ENCODE peak calls at places on chromosome 6, in five cellular contexts. One of them, this sample, is unnamed.

GRCh38 chr6:3610206-3610605 is 141.3 kb downstream of the PXDC1 start:
- DNase-seq in lower lobe of right lung: no peak
- DNase-seq in adrenal gland: no peak
- DNase-seq in bronchial epithelial cell: peak; percentile 94
- DNase-seq in brain microvascular endothelial cell: peak; percentile 16
- DNase-seq in this sample: no peak

GRCh38 chr6:1604347-1604990 is 5.2 kb upstream of the FOXC1 start:
- DNase-seq in lower lobe of right lung: peak; percentile 74
- DNase-seq in adrenal gland: peak; percentile 60
- DNase-seq in bronchial epithelial cell: no peak
- DNase-seq in brain microvascular endothelial cell: no peak
- DNase-seq in this sample: no peak

GRCh38 chr6:30826961-30827342 is 57.4 kb upstream of the DDR1 start:
- DNase-seq in lower lobe of right lung: no peak
- DNase-seq in adrenal gland: no peak
- DNase-seq in bronchial epithelial cell: peak; percentile 87
- DNase-seq in brain microvascular endothelial cell: no peak
- DNase-seq in this sample: no peak

GRCh38 chr6:91812596-91813274 is 1225.9 kb upstream of the MAP3K7 start:
- DNase-seq in lower lobe of right lung: no peak
- DNase-seq in adrenal gland: no peak
- DNase-seq in bronchial epithelial cell: peak; percentile 69
- DNase-seq in brain microvascular endothelial cell: no peak
- DNase-seq in this sample: no peak

GRCh38 chr6:144493035-144493910 is 208.1 kb downstream of the UTRN start:
- DNase-seq in lower lobe of right lung: no peak
- DNase-seq in adrenal gland: no peak
- DNase-seq in bronchial epithelial cell: peak; percentile 57
- DNase-seq in brain microvascular endothelial cell: no peak
- DNase-seq in this sample: no peak

GRCh38 chr6:149449831-149450678 is 34.8 kb downstream of the ZC3H12D start:
- DNase-seq in lower lobe of right lung: no peak
- DNase-seq in adrenal gland: no peak
- DNase-seq in bronchial epithelial cell: no peak
- DNase-seq in brain microvascular endothelial cell: no peak
- DNase-seq in this sample: no peak

GRCh38 chr6:109241199-109241598 is 141.1 kb downstream of the CD164 start:
- DNase-seq in lower lobe of right lung: no peak
- DNase-seq in adrenal gland: no peak
- DNase-seq in bronchial epithelial cell: peak; percentile 89
- DNase-seq in brain microvascular endothelial cell: no peak
- DNase-seq in this sample: no peak

GRCh38 chr6:15629487-15629886 is 33.3 kb downstream of the DTNBP1 start:
- DNase-seq in lower lobe of right lung: no peak
- DNase-seq in adrenal gland: no peak
- DNase-seq in bronchial epithelial cell: no peak
- DNase-seq in brain microvascular endothelial cell: no peak
- DNase-seq in this sample: no peak

GRCh38 chr6:26312501-26313390 is 52.3 kb upstream of the BTN3A2 start:
- DNase-seq in lower lobe of right lung: peak; percentile 72
- DNase-seq in adrenal gland: peak; percentile 84
- DNase-seq in bronchial epithelial cell: peak; percentile 87
- DNase-seq in brain microvascular endothelial cell: peak; percentile 93
- DNase-seq in this sample: no peak

DNA sequence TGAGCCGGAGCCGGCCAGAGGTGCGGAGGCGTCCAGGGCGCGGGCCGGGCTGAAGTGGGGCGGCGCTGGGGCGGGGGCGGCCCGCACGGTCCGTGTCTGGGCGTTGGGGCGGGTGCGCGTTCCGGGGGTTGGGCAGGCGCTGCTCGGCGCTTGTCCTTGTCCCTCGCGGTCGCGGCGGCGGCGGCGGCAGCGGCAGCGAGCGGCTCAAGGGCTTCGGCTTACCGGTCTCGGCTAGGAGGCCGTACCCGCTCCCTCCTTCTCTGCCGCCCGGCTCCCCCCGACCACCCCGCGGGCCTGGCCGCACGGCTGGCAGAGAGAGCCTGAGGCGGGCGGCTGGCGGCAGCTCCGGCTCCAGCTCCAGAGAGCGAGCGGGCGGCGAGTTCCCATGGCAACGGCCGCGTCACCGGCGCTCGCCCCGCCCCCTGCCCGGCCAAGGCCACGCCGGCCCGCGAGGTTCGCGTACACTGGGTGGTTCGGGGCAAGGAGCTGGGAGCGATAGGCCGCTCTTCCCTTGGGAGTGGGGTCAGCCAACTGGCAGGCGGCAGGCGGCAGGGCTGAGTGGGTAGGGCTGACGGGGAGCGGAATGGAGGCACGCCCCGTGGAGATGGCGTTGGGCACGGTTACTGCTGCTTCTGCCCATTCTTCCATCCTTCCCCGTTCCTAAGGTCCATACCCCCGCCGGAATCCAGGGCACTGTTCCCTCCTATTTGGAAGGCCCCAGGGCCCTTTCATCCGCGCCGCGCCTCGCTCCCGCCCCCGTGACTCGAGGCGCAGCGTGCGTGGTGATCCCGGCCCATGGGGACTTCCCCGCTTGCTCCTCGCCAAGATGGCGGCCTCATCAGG is at the start of gene LRRC73:
- DNase-seq in lower lobe of right lung: peak; percentile 91
- DNase-seq in adrenal gland: peak; percentile 94
- DNase-seq in bronchial epithelial cell: no peak
- DNase-seq in brain microvascular endothelial cell: peak; percentile 62
- DNase-seq in this sample: peak; percentile 54
- TF ChIP-seq CTCF in lower lobe of right lung: no peak
- TF ChIP-seq CTCF in adrenal gland: no peak
- TF ChIP-seq CTCF in bronchial epithelial cell: no peak
- TF ChIP-seq CTCF in brain microvascular endothelial cell: no peak
- TF ChIP-seq CTCF in this sample: no peak

GRCh38 chr6:156844089-156844488 is 66.9 kb downstream of the ARID1B start:
- DNase-seq in lower lobe of right lung: no peak
- DNase-seq in adrenal gland: no peak
- DNase-seq in bronchial epithelial cell: no peak
- DNase-seq in brain microvascular endothelial cell: no peak
- DNase-seq in this sample: no peak
- TF ChIP-seq CTCF in lower lobe of right lung: no peak
- TF ChIP-seq CTCF in adrenal gland: no peak
- TF ChIP-seq CTCF in bronchial epithelial cell: no peak
- TF ChIP-seq CTCF in brain microvascular endothelial cell: no peak
- TF ChIP-seq CTCF in this sample: no peak

GRCh38 chr6:29681811-29682210 is 859 bp upstream of the ZFP57 start:
- DNase-seq in lower lobe of right lung: no peak
- DNase-seq in adrenal gland: no peak
- DNase-seq in bronchial epithelial cell: no peak
- DNase-seq in brain microvascular endothelial cell: no peak
- DNase-seq in this sample: no peak

GRCh38 chr6:29678114-29678513 is 2.8 kb downstream of the ZFP57 start:
- DNase-seq in lower lobe of right lung: no peak
- DNase-seq in adrenal gland: no peak
- DNase-seq in bronchial epithelial cell: peak; percentile 90
- DNase-seq in brain microvascular endothelial cell: no peak
- DNase-seq in this sample: no peak

GRCh38 chr6:29680904-29681303 is at the start of gene ZFP57:
- DNase-seq in lower lobe of right lung: no peak
- DNase-seq in adrenal gland: no peak
- DNase-seq in bronchial epithelial cell: no peak
- DNase-seq in brain microvascular endothelial cell: no peak
- DNase-seq in this sample: no peak

GRCh38 chr6:29679962-29680361 is 990 bp downstream of the ZFP57 start:
- DNase-seq in lower lobe of right lung: no peak
- DNase-seq in adrenal gland: no peak
- DNase-seq in bronchial epithelial cell: peak; percentile 18
- DNase-seq in brain microvascular endothelial cell: no peak
- DNase-seq in this sample: no peak

DNA sequence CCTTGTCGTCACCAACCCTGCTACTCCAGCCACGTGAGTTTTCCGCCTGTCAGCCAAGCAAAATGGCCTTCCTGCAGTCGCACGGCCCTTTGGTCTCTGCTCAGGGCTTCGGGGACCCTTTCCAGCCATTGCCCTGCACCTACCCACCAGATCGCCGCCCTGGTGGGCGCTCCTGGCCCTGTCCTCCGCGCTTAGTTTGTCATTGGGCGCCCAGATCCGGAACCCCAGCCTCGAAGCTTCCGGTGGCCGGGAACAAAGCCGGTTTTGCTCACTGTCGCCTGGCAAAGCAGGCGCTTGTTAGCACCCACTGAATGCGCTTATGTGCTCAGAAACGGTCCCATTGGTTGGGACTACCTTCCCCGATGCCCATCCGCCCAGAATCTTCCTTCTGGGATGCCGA is 536 bp downstream of the ZFP57 start:
- DNase-seq in lower lobe of right lung: no peak
- DNase-seq in adrenal gland: no peak
- DNase-seq in bronchial epithelial cell: no peak
- DNase-seq in brain microvascular endothelial cell: no peak
- DNase-seq in this sample: no peak
- TF ChIP-seq CTCF in lower lobe of right lung: no peak
- TF ChIP-seq CTCF in adrenal gland: no peak
- TF ChIP-seq CTCF in bronchial epithelial cell: no peak
- TF ChIP-seq CTCF in brain microvascular endothelial cell: no peak
- TF ChIP-seq CTCF in this sample: no peak

DNA sequence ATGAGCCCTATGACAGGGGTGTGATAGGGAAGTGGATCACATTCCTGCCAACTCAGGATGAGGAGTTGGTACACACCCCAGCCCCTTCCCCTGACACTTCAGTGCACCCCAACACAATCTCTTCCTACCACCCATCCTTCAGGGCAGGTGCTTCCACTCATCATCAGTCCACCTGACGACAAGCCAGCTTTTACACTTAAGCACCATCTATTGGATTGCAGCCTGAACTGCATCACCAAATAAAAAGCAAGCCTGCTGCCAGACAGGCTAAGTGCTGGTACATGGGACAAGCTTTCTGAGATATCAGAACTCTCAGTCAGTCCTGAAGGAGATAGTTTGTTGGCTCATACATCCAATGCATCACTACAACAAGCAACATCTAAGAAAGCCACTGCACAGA is 69.0 kb upstream of the TMEM200A start:
- DNase-seq in lower lobe of right lung: no peak
- DNase-seq in adrenal gland: no peak
- DNase-seq in bronchial epithelial cell: no peak
- DNase-seq in brain microvascular endothelial cell: no peak
- DNase-seq in this sample: no peak
- TF ChIP-seq CTCF in lower lobe of right lung: no peak
- TF ChIP-seq CTCF in adrenal gland: no peak
- TF ChIP-seq CTCF in bronchial epithelial cell: no peak
- TF ChIP-seq CTCF in brain microvascular endothelial cell: peak; percentile 24
- TF ChIP-seq CTCF in this sample: no peak

GRCh38 chr6:129621252-129621651 is 88.7 kb downstream of the ARHGAP18 start:
- DNase-seq in lower lobe of right lung: no peak
- DNase-seq in adrenal gland: no peak
- DNase-seq in bronchial epithelial cell: no peak
- DNase-seq in brain microvascular endothelial cell: no peak
- DNase-seq in this sample: no peak
- TF ChIP-seq CTCF in lower lobe of right lung: peak; percentile 34
- TF ChIP-seq CTCF in adrenal gland: peak; percentile 14
- TF ChIP-seq CTCF in bronchial epithelial cell: peak; percentile 38
- TF ChIP-seq CTCF in brain microvascular endothelial cell: peak; percentile 62
- TF ChIP-seq CTCF in this sample: peak; percentile 21

GRCh38 chr6:4788953-4789584 is 12.9 kb downstream of the CDYL start:
- DNase-seq in lower lobe of right lung: no peak
- DNase-seq in adrenal gland: no peak
- DNase-seq in bronchial epithelial cell: no peak
- DNase-seq in brain microvascular endothelial cell: no peak
- DNase-seq in this sample: no peak
- TF ChIP-seq CTCF in lower lobe of right lung: no peak
- TF ChIP-seq CTCF in adrenal gland: no peak
- TF ChIP-seq CTCF in bronchial epithelial cell: no peak
- TF ChIP-seq CTCF in brain microvascular endothelial cell: no peak
- TF ChIP-seq CTCF in this sample: no peak

DNA sequence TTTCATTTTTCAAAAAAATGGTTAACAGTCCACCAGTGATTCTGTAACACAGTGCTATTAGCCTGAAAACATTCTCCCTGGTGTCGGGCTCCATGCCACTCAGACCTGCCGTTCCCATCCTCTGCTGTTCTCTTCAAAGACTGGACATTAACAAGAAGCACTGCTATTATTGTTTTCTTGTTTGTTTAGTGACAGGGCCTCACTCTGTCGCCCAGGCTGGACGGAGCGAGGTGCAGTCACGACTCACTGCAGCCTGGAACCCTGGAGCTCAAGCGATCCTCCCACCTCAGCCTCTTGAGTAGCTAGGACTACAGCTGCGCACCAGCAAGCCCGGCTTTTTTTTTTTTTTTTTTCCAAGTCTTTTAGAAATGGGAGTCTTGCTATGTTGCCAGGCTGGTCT is 9.6 kb downstream of the RMND1 start:
- DNase-seq in lower lobe of right lung: no peak
- DNase-seq in adrenal gland: no peak
- DNase-seq in bronchial epithelial cell: no peak
- DNase-seq in brain microvascular endothelial cell: no peak
- DNase-seq in this sample: no peak
- TF ChIP-seq CTCF in lower lobe of right lung: no peak
- TF ChIP-seq CTCF in adrenal gland: no peak
- TF ChIP-seq CTCF in bronchial epithelial cell: no peak
- TF ChIP-seq CTCF in brain microvascular endothelial cell: no peak
- TF ChIP-seq CTCF in this sample: no peak

GRCh38 chr6:6678811-6679210 is 90.3 kb downstream of the LY86 start:
- DNase-seq in lower lobe of right lung: no peak
- DNase-seq in adrenal gland: no peak
- DNase-seq in bronchial epithelial cell: no peak
- DNase-seq in brain microvascular endothelial cell: no peak
- DNase-seq in this sample: no peak

GRCh38 chr6:6679633-6680032 is 91.1 kb downstream of the LY86 start:
- DNase-seq in lower lobe of right lung: no peak
- DNase-seq in adrenal gland: no peak
- DNase-seq in bronchial epithelial cell: no peak
- DNase-seq in brain microvascular endothelial cell: no peak
- DNase-seq in this sample: no peak

GRCh38 chr6:6676910-6677441 is 88.5 kb downstream of the LY86 start:
- DNase-seq in lower lobe of right lung: peak; percentile 67
- DNase-seq in adrenal gland: peak; percentile 90
- DNase-seq in bronchial epithelial cell: peak; percentile 76
- DNase-seq in brain microvascular endothelial cell: peak; percentile 77
- DNase-seq in this sample: peak; percentile 53

GRCh38 chr6:6678185-6678671 is 89.7 kb downstream of the LY86 start:
- DNase-seq in lower lobe of right lung: no peak
- DNase-seq in adrenal gland: no peak
- DNase-seq in bronchial epithelial cell: peak; percentile 94
- DNase-seq in brain microvascular endothelial cell: peak; percentile 45
- DNase-seq in this sample: no peak

DNA sequence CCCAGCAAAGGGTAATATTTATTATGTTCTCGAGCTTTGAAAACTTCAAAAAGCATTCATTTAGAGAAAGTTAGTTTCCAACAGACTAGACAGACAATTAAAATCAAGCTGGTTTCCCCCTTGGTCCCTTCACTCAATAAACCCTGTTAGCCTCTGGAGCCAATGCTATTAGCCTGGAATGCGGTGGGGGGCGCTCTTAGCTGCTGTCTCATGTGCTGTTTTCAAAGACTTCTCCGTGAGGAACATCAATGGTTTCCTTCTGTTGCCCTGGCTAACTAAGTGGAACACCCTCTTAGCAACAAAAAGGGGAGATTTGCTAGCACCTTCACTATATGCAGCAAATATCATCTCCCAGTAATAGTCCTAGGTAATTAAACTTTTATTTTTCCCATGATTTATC is 86.4 kb downstream of the LY86 start:
- DNase-seq in lower lobe of right lung: no peak
- DNase-seq in adrenal gland: no peak
- DNase-seq in bronchial epithelial cell: no peak
- DNase-seq in brain microvascular endothelial cell: no peak
- DNase-seq in this sample: no peak
- TF ChIP-seq CTCF in lower lobe of right lung: no peak
- TF ChIP-seq CTCF in adrenal gland: no peak
- TF ChIP-seq CTCF in bronchial epithelial cell: peak; percentile 31
- TF ChIP-seq CTCF in brain microvascular endothelial cell: peak; percentile 53
- TF ChIP-seq CTCF in this sample: no peak

This sample was measured in D721Med.